ENCODE peak calls at places on chromosomes 7 and 10, in ten cellular contexts. One of them, this sample, is unnamed.

GRCh38 chr7:82926477-82926876 is 236.2 kb downstream of the PCLO start:
- DNase-seq in keratinocyte: no peak
- DNase-seq in brain microvascular endothelial cell: no peak
- DNase-seq in endodermal cell: no peak
- DNase-seq in SK-N-SH: no peak
- DNase-seq in A549: no peak
- DNase-seq in astrocyte of the cerebellum: no peak
- DNase-seq in hepatocyte: no peak
- DNase-seq in AG04450: no peak
- DNase-seq in left ventricle myocardium inferior: no peak
- DNase-seq in this sample: peak

GRCh38 chr10:114822771-114823463 is 1.3 kb downstream of the FHIP2A start:
- DNase-seq in hepatocyte: peak
- DNase-seq in astrocyte of the cerebellum: peak
- DNase-seq in left ventricle myocardium inferior: no peak
- DNase-seq in AG04450: no peak
- DNase-seq in brain microvascular endothelial cell: no peak
- DNase-seq in A549: no peak
- DNase-seq in keratinocyte: no peak
- DNase-seq in SK-N-SH: no peak
- DNase-seq in endodermal cell: no peak
- DNase-seq in this sample: peak

GRCh38 chr7:114652041-114652440 is 237.4 kb downstream of the FOXP2 start:
- DNase-seq in brain microvascular endothelial cell: no peak
- DNase-seq in left ventricle myocardium inferior: no peak
- DNase-seq in hepatocyte: no peak
- DNase-seq in AG04450: no peak
- DNase-seq in A549: no peak
- DNase-seq in SK-N-SH: no peak
- DNase-seq in endodermal cell: no peak
- DNase-seq in astrocyte of the cerebellum: no peak
- DNase-seq in keratinocyte: no peak
- DNase-seq in this sample: no peak

GRCh38 chr7:36440880-36441279 is 51.2 kb downstream of the ANLN start:
- DNase-seq in left ventricle myocardium inferior: no peak
- DNase-seq in endodermal cell: no peak
- DNase-seq in SK-N-SH: peak
- DNase-seq in keratinocyte: no peak
- DNase-seq in AG04450: no peak
- DNase-seq in A549: peak
- DNase-seq in brain microvascular endothelial cell: no peak
- DNase-seq in hepatocyte: peak
- DNase-seq in astrocyte of the cerebellum: peak
- DNase-seq in this sample: peak

GRCh38 chr7:51949726-51950644 is 633.4 kb upstream of the COBL start:
- DNase-seq in SK-N-SH: peak
- DNase-seq in AG04450: no peak
- DNase-seq in keratinocyte: no peak
- DNase-seq in hepatocyte: no peak
- DNase-seq in astrocyte of the cerebellum: peak
- DNase-seq in brain microvascular endothelial cell: no peak
- DNase-seq in left ventricle myocardium inferior: no peak
- DNase-seq in endodermal cell: peak
- DNase-seq in A549: no peak
- DNase-seq in this sample: peak

GRCh38 chr7:84245831-84246230 is 51.2 kb upstream of the SEMA3A start:
- DNase-seq in endodermal cell: peak
- DNase-seq in A549: no peak
- DNase-seq in brain microvascular endothelial cell: no peak
- DNase-seq in SK-N-SH: no peak
- DNase-seq in keratinocyte: no peak
- DNase-seq in left ventricle myocardium inferior: no peak
- DNase-seq in astrocyte of the cerebellum: no peak
- DNase-seq in AG04450: no peak
- DNase-seq in hepatocyte: no peak
- DNase-seq in this sample: no peak

GRCh38 chr7:118502235-118502634 is 277.7 kb downstream of the ANKRD7 start:
- DNase-seq in astrocyte of the cerebellum: no peak
- DNase-seq in keratinocyte: no peak
- DNase-seq in SK-N-SH: no peak
- DNase-seq in left ventricle myocardium inferior: no peak
- DNase-seq in AG04450: no peak
- DNase-seq in endodermal cell: no peak
- DNase-seq in hepatocyte: no peak
- DNase-seq in A549: no peak
- DNase-seq in brain microvascular endothelial cell: no peak
- DNase-seq in this sample: no peak

GRCh38 chr10:46518028-46518725 is 38.3 kb downstream of the GPRIN2 start:
- DNase-seq in AG04450: no peak
- DNase-seq in A549: no peak
- DNase-seq in astrocyte of the cerebellum: no peak
- DNase-seq in hepatocyte: no peak
- DNase-seq in keratinocyte: no peak
- DNase-seq in SK-N-SH: no peak
- DNase-seq in left ventricle myocardium inferior: no peak
- DNase-seq in brain microvascular endothelial cell: no peak
- DNase-seq in endodermal cell: peak
- DNase-seq in this sample: no peak

GRCh38 chr7:43698461-43699255 is 30.7 kb downstream of the COA1 start:
- DNase-seq in astrocyte of the cerebellum: no peak
- DNase-seq in left ventricle myocardium inferior: no peak
- DNase-seq in keratinocyte: no peak
- DNase-seq in A549: no peak
- DNase-seq in SK-N-SH: no peak
- DNase-seq in endodermal cell: no peak
- DNase-seq in AG04450: no peak
- DNase-seq in hepatocyte: no peak
- DNase-seq in brain microvascular endothelial cell: no peak
- DNase-seq in this sample: no peak

GRCh38 chr7:43700646-43701501 is 28.4 kb downstream of the COA1 start:
- DNase-seq in astrocyte of the cerebellum: no peak
- DNase-seq in endodermal cell: peak
- DNase-seq in SK-N-SH: no peak
- DNase-seq in left ventricle myocardium inferior: no peak
- DNase-seq in keratinocyte: no peak
- DNase-seq in brain microvascular endothelial cell: no peak
- DNase-seq in hepatocyte: no peak
- DNase-seq in AG04450: no peak
- DNase-seq in A549: no peak
- DNase-seq in this sample: no peak

GRCh38 chr7:43701502-43701859 is 27.8 kb downstream of the COA1 start:
- DNase-seq in astrocyte of the cerebellum: no peak
- DNase-seq in A549: no peak
- DNase-seq in SK-N-SH: no peak
- DNase-seq in hepatocyte: no peak
- DNase-seq in AG04450: no peak
- DNase-seq in keratinocyte: no peak
- DNase-seq in brain microvascular endothelial cell: no peak
- DNase-seq in left ventricle myocardium inferior: no peak
- DNase-seq in endodermal cell: no peak
- DNase-seq in this sample: no peak

GRCh38 chr7:43701929-43702328 is 27.4 kb downstream of the COA1 start:
- DNase-seq in AG04450: no peak
- DNase-seq in keratinocyte: no peak
- DNase-seq in endodermal cell: no peak
- DNase-seq in left ventricle myocardium inferior: no peak
- DNase-seq in hepatocyte: no peak
- DNase-seq in SK-N-SH: no peak
- DNase-seq in A549: no peak
- DNase-seq in astrocyte of the cerebellum: no peak
- DNase-seq in brain microvascular endothelial cell: no peak
- DNase-seq in this sample: no peak

GRCh38 chr7:43700059-43700501 is 29.2 kb downstream of the COA1 start:
- DNase-seq in A549: peak
- DNase-seq in keratinocyte: no peak
- DNase-seq in brain microvascular endothelial cell: no peak
- DNase-seq in SK-N-SH: peak
- DNase-seq in astrocyte of the cerebellum: peak
- DNase-seq in endodermal cell: no peak
- DNase-seq in left ventricle myocardium inferior: no peak
- DNase-seq in AG04450: peak
- DNase-seq in hepatocyte: peak
- DNase-seq in this sample: no peak
- H3K4me3 ChIP-seq in A549: no peak
- H3K4me3 ChIP-seq in keratinocyte: no peak
- H3K4me3 ChIP-seq in brain microvascular endothelial cell: no peak
- H3K4me3 ChIP-seq in SK-N-SH: peak
- H3K4me3 ChIP-seq in astrocyte of the cerebellum: no peak
- H3K4me3 ChIP-seq in endodermal cell: no peak
- H3K4me3 ChIP-seq in left ventricle myocardium inferior: no peak
- H3K4me3 ChIP-seq in AG04450: no peak
- H3K4me3 ChIP-seq in hepatocyte: no peak
- H3K4me3 ChIP-seq in this sample: no peak

DNA sequence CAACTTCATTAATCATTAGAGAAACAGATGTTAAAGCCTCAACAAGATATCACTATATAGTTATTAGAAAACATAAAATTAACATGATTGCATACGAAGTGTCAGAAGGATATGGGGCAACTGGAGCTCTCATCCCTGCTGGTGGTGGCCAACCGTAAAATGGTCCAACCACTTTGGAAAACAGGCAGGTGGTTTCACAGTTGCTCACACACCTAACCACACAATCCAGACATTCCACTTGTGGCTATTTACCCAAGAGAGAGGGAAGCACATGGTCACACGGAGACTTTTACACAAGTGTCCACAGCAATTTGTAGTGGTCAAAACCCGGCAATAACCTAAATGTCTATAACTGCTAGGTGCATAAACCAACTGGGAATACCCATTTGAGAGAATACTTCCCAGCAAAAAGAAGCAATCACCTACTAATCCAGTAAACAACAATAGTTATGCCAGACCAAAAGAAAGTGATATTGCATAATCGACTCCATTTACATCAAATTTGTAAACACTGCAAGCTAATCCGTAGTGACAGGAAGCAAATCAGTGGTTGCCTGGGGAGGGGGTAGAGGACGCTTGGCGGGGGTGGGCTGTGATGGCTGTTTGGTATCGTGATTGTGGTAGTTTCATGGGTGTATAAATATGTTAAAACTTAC is 91.8 kb downstream of the LARP4B start:
- DNase-seq in brain microvascular endothelial cell: no peak
- DNase-seq in left ventricle myocardium inferior: no peak
- DNase-seq in keratinocyte: no peak
- DNase-seq in endodermal cell: no peak
- DNase-seq in astrocyte of the cerebellum: peak
- DNase-seq in AG04450: no peak
- DNase-seq in A549: no peak
- DNase-seq in SK-N-SH: no peak
- DNase-seq in hepatocyte: no peak
- DNase-seq in this sample: no peak
- TF ChIP-seq CTCF in brain microvascular endothelial cell: no peak
- TF ChIP-seq CTCF in left ventricle myocardium inferior: no peak
- TF ChIP-seq CTCF in keratinocyte: no peak
- TF ChIP-seq CTCF in endodermal cell: no peak
- TF ChIP-seq CTCF in astrocyte of the cerebellum: no peak
- TF ChIP-seq CTCF in AG04450: no peak
- TF ChIP-seq CTCF in A549: no peak
- TF ChIP-seq CTCF in SK-N-SH: no peak
- TF ChIP-seq CTCF in hepatocyte: no peak
- TF ChIP-seq CTCF in this sample: no peak

GRCh38 chr10:36671607-36672006 is 453.8 kb upstream of the ANKRD30A start:
- DNase-seq in SK-N-SH: no peak
- DNase-seq in AG04450: no peak
- DNase-seq in brain microvascular endothelial cell: no peak
- DNase-seq in left ventricle myocardium inferior: no peak
- DNase-seq in endodermal cell: no peak
- DNase-seq in keratinocyte: no peak
- DNase-seq in hepatocyte: no peak
- DNase-seq in astrocyte of the cerebellum: no peak
- DNase-seq in A549: no peak
- DNase-seq in this sample: no peak

GRCh38 chr10:36666451-36666850 is 458.9 kb upstream of the ANKRD30A start:
- DNase-seq in astrocyte of the cerebellum: no peak
- DNase-seq in AG04450: no peak
- DNase-seq in SK-N-SH: no peak
- DNase-seq in A549: no peak
- DNase-seq in keratinocyte: no peak
- DNase-seq in endodermal cell: no peak
- DNase-seq in brain microvascular endothelial cell: no peak
- DNase-seq in left ventricle myocardium inferior: no peak
- DNase-seq in hepatocyte: no peak
- DNase-seq in this sample: no peak

GRCh38 chr10:36670616-36671402 is 454.6 kb upstream of the ANKRD30A start:
- DNase-seq in hepatocyte: no peak
- DNase-seq in A549: no peak
- DNase-seq in AG04450: no peak
- DNase-seq in left ventricle myocardium inferior: no peak
- DNase-seq in SK-N-SH: no peak
- DNase-seq in keratinocyte: no peak
- DNase-seq in brain microvascular endothelial cell: no peak
- DNase-seq in endodermal cell: no peak
- DNase-seq in astrocyte of the cerebellum: no peak
- DNase-seq in this sample: no peak

GRCh38 chr10:36675458-36675880 is 449.9 kb upstream of the ANKRD30A start:
- DNase-seq in SK-N-SH: no peak
- DNase-seq in AG04450: no peak
- DNase-seq in A549: no peak
- DNase-seq in endodermal cell: no peak
- DNase-seq in left ventricle myocardium inferior: no peak
- DNase-seq in keratinocyte: no peak
- DNase-seq in hepatocyte: no peak
- DNase-seq in brain microvascular endothelial cell: peak
- DNase-seq in astrocyte of the cerebellum: no peak
- DNase-seq in this sample: no peak

DNA sequence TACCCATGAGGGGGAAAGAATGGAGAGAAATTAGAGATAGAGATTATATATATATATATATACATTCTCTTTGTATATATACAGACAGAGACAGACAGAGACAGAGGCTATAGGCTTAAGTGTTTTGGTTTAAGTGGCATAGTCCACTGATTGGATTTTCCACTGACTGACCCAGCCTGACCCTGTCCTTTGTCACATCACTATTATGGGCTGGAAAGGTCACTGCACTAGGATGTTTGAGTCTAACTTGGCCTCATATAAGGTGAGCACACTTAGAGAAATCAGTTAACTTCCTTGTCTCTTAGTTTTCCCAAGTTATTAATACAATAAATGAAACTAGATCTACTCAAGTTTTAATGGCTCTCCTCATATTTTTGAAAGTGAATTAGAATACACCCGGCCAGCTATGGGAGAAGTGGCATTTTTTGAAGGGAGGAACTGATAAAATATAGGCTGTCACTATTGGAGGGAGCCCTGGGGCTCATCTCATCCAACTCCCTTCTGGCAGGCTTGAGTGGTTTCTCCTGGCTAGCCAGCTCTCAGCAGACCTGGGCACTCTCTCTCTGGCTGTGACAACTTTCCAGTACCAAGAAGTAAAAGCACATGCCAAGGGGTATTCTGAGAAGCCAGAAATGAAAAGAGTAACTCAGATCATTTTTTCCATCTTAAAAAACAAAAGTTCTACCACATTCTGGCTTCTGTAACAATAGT is 455.6 kb upstream of the ANKRD30A start:
- DNase-seq in keratinocyte: no peak
- DNase-seq in A549: no peak
- DNase-seq in hepatocyte: no peak
- DNase-seq in endodermal cell: no peak
- DNase-seq in left ventricle myocardium inferior: no peak
- DNase-seq in SK-N-SH: no peak
- DNase-seq in astrocyte of the cerebellum: no peak
- DNase-seq in brain microvascular endothelial cell: no peak
- DNase-seq in AG04450: no peak
- DNase-seq in this sample: no peak
- H3K4me3 ChIP-seq in keratinocyte: no peak
- H3K4me3 ChIP-seq in A549: no peak
- H3K4me3 ChIP-seq in hepatocyte: no peak
- H3K4me3 ChIP-seq in endodermal cell: no peak
- H3K4me3 ChIP-seq in left ventricle myocardium inferior: no peak
- H3K4me3 ChIP-seq in SK-N-SH: no peak
- H3K4me3 ChIP-seq in astrocyte of the cerebellum: no peak
- H3K4me3 ChIP-seq in brain microvascular endothelial cell: no peak
- H3K4me3 ChIP-seq in AG04450: no peak
- H3K4me3 ChIP-seq in this sample: no peak

GRCh38 chr7:103609778-103610177 is 163.8 kb upstream of the SLC26A5 start:
- DNase-seq in endodermal cell: no peak
- DNase-seq in keratinocyte: no peak
- DNase-seq in A549: no peak
- DNase-seq in AG04450: no peak
- DNase-seq in SK-N-SH: no peak
- DNase-seq in brain microvascular endothelial cell: no peak
- DNase-seq in left ventricle myocardium inferior: no peak
- DNase-seq in astrocyte of the cerebellum: no peak
- DNase-seq in hepatocyte: no peak
- DNase-seq in this sample: no peak

GRCh38 chr7:103613655-103614642 is 167.9 kb upstream of the SLC26A5 start:
- DNase-seq in hepatocyte: peak
- DNase-seq in left ventricle myocardium inferior: no peak
- DNase-seq in SK-N-SH: peak
- DNase-seq in AG04450: no peak
- DNase-seq in keratinocyte: no peak
- DNase-seq in astrocyte of the cerebellum: no peak
- DNase-seq in endodermal cell: no peak
- DNase-seq in A549: no peak
- DNase-seq in brain microvascular endothelial cell: peak
- DNase-seq in this sample: no peak
- TF ChIP-seq CTCF in hepatocyte: no peak
- TF ChIP-seq CTCF in left ventricle myocardium inferior: no peak
- TF ChIP-seq CTCF in SK-N-SH: peak
- TF ChIP-seq CTCF in AG04450: peak
- TF ChIP-seq CTCF in keratinocyte: peak
- TF ChIP-seq CTCF in astrocyte of the cerebellum: peak
- TF ChIP-seq CTCF in endodermal cell: peak
- TF ChIP-seq CTCF in A549: peak
- TF ChIP-seq CTCF in brain microvascular endothelial cell: peak
- TF ChIP-seq CTCF in this sample: peak